ENCODE peak calls at places on chromosomes 13 and 19, in four cellular contexts. One of them, this sample, is unnamed.

GRCh38 chr19:963401-964022 is 20.6 kb upstream of the WDR18 start:
- DNase-seq in NCI-H1694 treated with DMSO at 0.1 percent for 48 hours: no peak
- DNase-seq in omental fat pad: no peak
- DNase-seq in activated CD8-positive, alpha-beta memory T cell treated with anti-CD3 and anti-CD28 coated beads for 24 hours: no peak
- DNase-seq in this sample: no peak

GRCh38 chr19:8462601-8463000 is 17.8 kb downstream of the HNRNPM start:
- DNase-seq in activated CD8-positive, alpha-beta memory T cell treated with anti-CD3 and anti-CD28 coated beads for 24 hours: no peak
- DNase-seq in NCI-H1694 treated with DMSO at 0.1 percent for 48 hours: no peak
- DNase-seq in omental fat pad: no peak
- DNase-seq in this sample: no peak

GRCh38 chr19:45156231-45156630 is 4.6 kb downstream of the NKPD1 start:
- DNase-seq in NCI-H1694 treated with DMSO at 0.1 percent for 48 hours: no peak
- DNase-seq in activated CD8-positive, alpha-beta memory T cell treated with anti-CD3 and anti-CD28 coated beads for 24 hours: no peak
- DNase-seq in omental fat pad: no peak
- DNase-seq in this sample: no peak

GRCh38 chr13:82681535-82681934 is 1200.7 kb downstream of the SLITRK1 start:
- DNase-seq in activated CD8-positive, alpha-beta memory T cell treated with anti-CD3 and anti-CD28 coated beads for 24 hours: no peak
- DNase-seq in omental fat pad: no peak
- DNase-seq in NCI-H1694 treated with DMSO at 0.1 percent for 48 hours: no peak
- DNase-seq in this sample: no peak

GRCh38 chr13:76307157-76307556 is 579.0 kb downstream of the KCTD12 start:
- DNase-seq in NCI-H1694 treated with DMSO at 0.1 percent for 48 hours: no peak
- DNase-seq in omental fat pad: no peak
- DNase-seq in activated CD8-positive, alpha-beta memory T cell treated with anti-CD3 and anti-CD28 coated beads for 24 hours: no peak
- DNase-seq in this sample: peak

GRCh38 chr13:31090921-31091624 is 70.6 kb downstream of the HSPH1 start:
- DNase-seq in activated CD8-positive, alpha-beta memory T cell treated with anti-CD3 and anti-CD28 coated beads for 24 hours: no peak
- DNase-seq in NCI-H1694 treated with DMSO at 0.1 percent for 48 hours: no peak
- DNase-seq in omental fat pad: no peak
- DNase-seq in this sample: no peak

GRCh38 chr13:20241593-20241992 is 9.5 kb upstream of the GJB6 start:
- DNase-seq in activated CD8-positive, alpha-beta memory T cell treated with anti-CD3 and anti-CD28 coated beads for 24 hours: no peak
- DNase-seq in NCI-H1694 treated with DMSO at 0.1 percent for 48 hours: no peak
- DNase-seq in omental fat pad: no peak
- DNase-seq in this sample: no peak

GRCh38 chr19:45682908-45683307 is 8.8 kb downstream of the SNRPD2 start:
- DNase-seq in activated CD8-positive, alpha-beta memory T cell treated with anti-CD3 and anti-CD28 coated beads for 24 hours: no peak
- DNase-seq in NCI-H1694 treated with DMSO at 0.1 percent for 48 hours: no peak
- DNase-seq in omental fat pad: no peak
- DNase-seq in this sample: no peak

GRCh38 chr13:20217168-20217567 is 15.0 kb downstream of the GJB6 start:
- DNase-seq in NCI-H1694 treated with DMSO at 0.1 percent for 48 hours: no peak
- DNase-seq in activated CD8-positive, alpha-beta memory T cell treated with anti-CD3 and anti-CD28 coated beads for 24 hours: no peak
- DNase-seq in omental fat pad: no peak
- DNase-seq in this sample: no peak

GRCh38 chr13:26220575-26220974 is 1.5 kb downstream of the RNF6 start:
- DNase-seq in omental fat pad: no peak
- DNase-seq in NCI-H1694 treated with DMSO at 0.1 percent for 48 hours: no peak
- DNase-seq in activated CD8-positive, alpha-beta memory T cell treated with anti-CD3 and anti-CD28 coated beads for 24 hours: no peak
- DNase-seq in this sample: no peak

GRCh38 chr13:25171517-25172302 is at the start of gene AMER2:
- DNase-seq in omental fat pad: no peak
- DNase-seq in NCI-H1694 treated with DMSO at 0.1 percent for 48 hours: peak
- DNase-seq in activated CD8-positive, alpha-beta memory T cell treated with anti-CD3 and anti-CD28 coated beads for 24 hours: no peak
- DNase-seq in this sample: no peak

This sample was measured in amniotic stem cell.